ENCODE peak calls at places on chromosomes 13 and 19, in five cellular contexts. One of them, this sample, is unnamed. For H3K4me1, the result is how much of the 10 kb centered on the place peaks cover.

GRCh38 chr13:20814224-20814910 is 40.6 kb upstream of the EEF1AKMT1 start:
- DNase-seq in pancreas: peak
- DNase-seq in adrenal gland: peak
- DNase-seq in stomach: peak
- DNase-seq in keratinocyte: no peak
- DNase-seq in this sample: peak

GRCh38 chr19:2415281-2415972 is 12.0 kb downstream of the TIMM13 start:
- DNase-seq in pancreas: no peak
- DNase-seq in adrenal gland: no peak
- DNase-seq in stomach: no peak
- DNase-seq in keratinocyte: no peak
- DNase-seq in this sample: no peak

GRCh38 chr13:29908411-29908810 is 58.0 kb upstream of the UBL3 start:
- DNase-seq in pancreas: no peak
- DNase-seq in adrenal gland: no peak
- DNase-seq in stomach: no peak
- DNase-seq in keratinocyte: no peak
- DNase-seq in this sample: no peak

GRCh38 chr13:49298903-49299605 is 51.3 kb downstream of the CDADC1 start:
- DNase-seq in pancreas: no peak
- DNase-seq in adrenal gland: no peak
- DNase-seq in stomach: no peak
- DNase-seq in keratinocyte: no peak
- DNase-seq in this sample: peak

GRCh38 chr19:52453324-52454094 is at the start of gene ZNF578:
- DNase-seq in pancreas: peak
- DNase-seq in adrenal gland: peak
- DNase-seq in stomach: peak
- DNase-seq in keratinocyte: no peak
- DNase-seq in this sample: peak

GRCh38 chr13:24997367-24997967 is 98.5 kb upstream of the PABPC3 start:
- DNase-seq in pancreas: no peak
- DNase-seq in adrenal gland: peak
- DNase-seq in stomach: no peak
- DNase-seq in keratinocyte: no peak
- DNase-seq in this sample: no peak

GRCh38 chr13:36438594-36439483 is 6.5 kb downstream of the CCNA1 start:
- DNase-seq in pancreas: no peak
- DNase-seq in adrenal gland: no peak
- DNase-seq in stomach: no peak
- DNase-seq in keratinocyte: no peak
- DNase-seq in this sample: no peak

GRCh38 chr19:57887195-57887941 is 1.5 kb downstream of the ZNF814 start:
- DNase-seq in pancreas: no peak
- DNase-seq in adrenal gland: peak
- DNase-seq in stomach: no peak
- DNase-seq in keratinocyte: no peak
- DNase-seq in this sample: peak

GRCh38 chr13:112895521-112896465 is 73.2 kb upstream of the MCF2L start:
- DNase-seq in pancreas: no peak
- DNase-seq in adrenal gland: no peak
- DNase-seq in stomach: no peak
- DNase-seq in keratinocyte: no peak
- DNase-seq in this sample: no peak

GRCh38 chr13:99033814-99034213 is 56.0 kb upstream of the DOCK9 start:
- DNase-seq in pancreas: no peak
- DNase-seq in adrenal gland: no peak
- DNase-seq in stomach: no peak
- DNase-seq in keratinocyte: no peak
- DNase-seq in this sample: no peak

GRCh38 chr13:45522571-45522970 is 57.8 kb downstream of the COG3 start:
- DNase-seq in pancreas: no peak
- DNase-seq in adrenal gland: no peak
- DNase-seq in stomach: no peak
- DNase-seq in keratinocyte: no peak
- DNase-seq in this sample: no peak

GRCh38 chr19:50500060-50500752 is 10.8 kb downstream of the JOSD2 start:
- DNase-seq in pancreas: no peak
- DNase-seq in adrenal gland: no peak
- DNase-seq in stomach: no peak
- DNase-seq in keratinocyte: no peak
- DNase-seq in this sample: no peak

GRCh38 chr19:13958043-13958442 is 5.7 kb downstream of the DCAF15 start:
- DNase-seq in pancreas: no peak
- DNase-seq in adrenal gland: no peak
- DNase-seq in stomach: no peak
- DNase-seq in keratinocyte: no peak
- DNase-seq in this sample: no peak

GRCh38 chr19:17505218-17505617 is 6.2 kb upstream of the PGLS start:
- DNase-seq in pancreas: no peak
- DNase-seq in adrenal gland: no peak
- DNase-seq in stomach: no peak
- DNase-seq in keratinocyte: no peak
- DNase-seq in this sample: no peak

GRCh38 chr13:31014461-31014860 is 82.0 kb downstream of the TEX26 start:
- DNase-seq in pancreas: no peak
- DNase-seq in adrenal gland: no peak
- DNase-seq in stomach: no peak
- DNase-seq in keratinocyte: no peak
- DNase-seq in this sample: no peak

GRCh38 chr13:34942732-34943674 is 933 bp downstream of the NBEA start:
- DNase-seq in pancreas: peak
- DNase-seq in adrenal gland: peak
- DNase-seq in stomach: peak
- DNase-seq in keratinocyte: no peak
- DNase-seq in this sample: peak

GRCh38 chr13:105925496-105925895 is 610.0 kb downstream of the EFNB2 start:
- DNase-seq in pancreas: no peak
- DNase-seq in adrenal gland: no peak
- DNase-seq in stomach: no peak
- DNase-seq in keratinocyte: peak
- DNase-seq in this sample: no peak

GRCh38 chr13:40637644-40638043 is 28.8 kb downstream of the FOXO1 start:
- DNase-seq in pancreas: no peak
- DNase-seq in adrenal gland: no peak
- DNase-seq in stomach: peak
- DNase-seq in keratinocyte: no peak
- DNase-seq in this sample: no peak

GRCh38 chr19:48043675-48044258 is at the start of gene CABP5:
- DNase-seq in pancreas: no peak
- DNase-seq in adrenal gland: no peak
- DNase-seq in stomach: no peak
- DNase-seq in keratinocyte: no peak
- DNase-seq in this sample: no peak

GRCh38 chr19:53595510-53595867 is 36.3 kb upstream of the DPRX start:
- DNase-seq in pancreas: no peak
- DNase-seq in adrenal gland: no peak
- DNase-seq in stomach: no peak
- DNase-seq in keratinocyte: no peak
- DNase-seq in this sample: no peak

GRCh38 chr19:45179063-45179847 is 671 bp downstream of the BLOC1S3 start:
- DNase-seq in pancreas: peak
- DNase-seq in adrenal gland: peak
- DNase-seq in stomach: peak
- DNase-seq in keratinocyte: no peak
- DNase-seq in this sample: peak

GRCh38 chr13:91036886-91037285 is 310.6 kb upstream of the MIR17HG start:
- DNase-seq in pancreas: no peak
- DNase-seq in adrenal gland: no peak
- DNase-seq in stomach: no peak
- DNase-seq in keratinocyte: no peak
- DNase-seq in this sample: no peak

GRCh38 chr13:75864718-75865117 is 228.6 kb downstream of the LMO7 start:
- DNase-seq in pancreas: no peak
- DNase-seq in adrenal gland: no peak
- DNase-seq in stomach: no peak
- DNase-seq in keratinocyte: no peak
- DNase-seq in this sample: no peak

GRCh38 chr19:47608908-47609879 is at the start of gene BICRA:
- DNase-seq in pancreas: peak
- DNase-seq in adrenal gland: peak
- DNase-seq in stomach: peak
- DNase-seq in keratinocyte: no peak
- DNase-seq in this sample: peak

GRCh38 chr19:30446844-30447243 is 74.7 kb downstream of the ZNF536 start:
- DNase-seq in pancreas: no peak
- DNase-seq in adrenal gland: no peak
- DNase-seq in stomach: no peak
- DNase-seq in keratinocyte: no peak
- DNase-seq in this sample: no peak

GRCh38 chr19:39160523-39160861 is 34.9 kb downstream of the PAK4 start:
- DNase-seq in pancreas: peak
- DNase-seq in adrenal gland: peak
- DNase-seq in stomach: peak
- DNase-seq in keratinocyte: no peak
- DNase-seq in this sample: no peak

GRCh38 chr13:30796132-30796832 is 60.9 kb downstream of the ALOX5AP start:
- DNase-seq in pancreas: no peak
- DNase-seq in adrenal gland: peak
- DNase-seq in stomach: no peak
- DNase-seq in keratinocyte: no peak
- DNase-seq in this sample: peak

GRCh38 chr19:3782903-3783302 is 3.3 kb downstream of the MATK start:
- DNase-seq in pancreas: no peak
- DNase-seq in adrenal gland: no peak
- DNase-seq in stomach: no peak
- DNase-seq in keratinocyte: no peak
- DNase-seq in this sample: no peak

GRCh38 chr19:3782330-3782729 is 3.9 kb downstream of the MATK start:
- DNase-seq in pancreas: no peak
- DNase-seq in adrenal gland: no peak
- DNase-seq in stomach: no peak
- DNase-seq in keratinocyte: no peak
- DNase-seq in this sample: no peak

GRCh38 chr19:3784607-3785463 is 1.3 kb downstream of the MATK start:
- DNase-seq in pancreas: no peak
- DNase-seq in adrenal gland: no peak
- DNase-seq in stomach: no peak
- DNase-seq in keratinocyte: no peak
- DNase-seq in this sample: no peak

GRCh38 chr19:3785464-3785937 is 680 bp downstream of the MATK start:
- DNase-seq in pancreas: no peak
- DNase-seq in adrenal gland: no peak
- DNase-seq in stomach: no peak
- DNase-seq in keratinocyte: no peak
- DNase-seq in this sample: no peak

DNA sequence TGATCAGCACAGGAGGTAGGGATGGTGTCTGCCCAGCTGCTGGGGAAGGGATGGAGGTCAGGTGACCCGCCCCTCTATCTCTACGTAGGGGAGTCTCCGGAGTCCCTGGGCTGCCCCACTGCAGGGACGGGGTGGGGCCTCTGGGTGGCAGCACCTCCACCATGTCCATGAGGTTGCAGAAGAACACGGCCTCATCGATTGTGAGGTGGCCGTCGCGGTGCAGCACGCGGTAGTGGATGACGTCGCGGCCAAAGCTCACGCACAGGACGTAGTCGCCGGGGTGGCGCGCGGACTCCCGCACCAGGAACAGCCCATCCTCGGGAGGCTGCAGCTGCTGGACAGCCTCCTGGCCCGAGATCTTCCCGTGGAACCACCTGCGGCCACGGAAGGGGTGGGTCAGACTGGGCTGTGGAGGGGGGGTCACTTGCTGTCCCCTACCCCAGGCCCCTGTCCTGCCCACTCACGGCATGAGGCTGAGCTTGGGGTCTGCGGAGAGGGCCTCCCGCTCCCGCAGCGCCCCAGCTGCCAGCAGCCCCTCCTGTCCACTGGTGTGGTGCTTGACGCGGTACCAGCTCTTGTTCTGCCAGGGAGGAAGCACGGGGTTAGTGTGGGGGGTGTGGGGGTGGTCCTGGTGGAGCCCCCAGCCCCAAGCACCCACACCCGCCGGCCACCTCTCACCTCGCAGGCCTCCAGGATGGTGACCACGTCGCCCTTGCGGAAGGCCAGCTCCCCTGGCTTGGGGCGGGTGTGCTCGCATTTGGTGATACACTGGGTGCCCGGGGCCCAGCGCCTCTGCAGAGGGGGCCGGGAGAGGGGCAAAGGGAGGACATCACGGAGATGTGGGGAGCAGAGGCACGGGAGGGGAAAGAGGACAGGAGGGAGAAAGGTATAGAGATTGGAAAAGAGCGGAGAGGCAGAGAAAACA is 2.3 kb downstream of the MATK start:
- DNase-seq in pancreas: no peak
- DNase-seq in adrenal gland: no peak
- DNase-seq in stomach: no peak
- DNase-seq in keratinocyte: no peak
- DNase-seq in this sample: no peak
- TF ChIP-seq CTCF in pancreas: no peak
- TF ChIP-seq CTCF in adrenal gland: peak
- TF ChIP-seq CTCF in stomach: no peak
- TF ChIP-seq CTCF in keratinocyte: peak
- TF ChIP-seq CTCF in this sample: no peak

GRCh38 chr13:28338202-28338601 is 156.7 kb downstream of the FLT1 start:
- DNase-seq in pancreas: no peak
- DNase-seq in adrenal gland: no peak
- DNase-seq in stomach: no peak
- DNase-seq in keratinocyte: no peak
- DNase-seq in this sample: no peak
- H3K4me1 ChIP-seq in pancreas: under half
- H3K4me1 ChIP-seq in adrenal gland: under half
- H3K4me1 ChIP-seq in stomach: under half
- H3K4me1 ChIP-seq in keratinocyte: under half
- H3K4me1 ChIP-seq in this sample: under half

GRCh38 chr19:1111641-1112253 is 8.0 kb downstream of the GPX4 start:
- DNase-seq in pancreas: no peak
- DNase-seq in adrenal gland: no peak
- DNase-seq in stomach: no peak
- DNase-seq in keratinocyte: no peak
- DNase-seq in this sample: no peak
- H3K27ac ChIP-seq in pancreas: no peak
- H3K27ac ChIP-seq in adrenal gland: peak
- H3K27ac ChIP-seq in stomach: peak
- H3K27ac ChIP-seq in keratinocyte: no peak
- H3K27ac ChIP-seq in this sample: no peak

GRCh38 chr13:109207618-109208017 is 578.2 kb downstream of the MYO16 start:
- DNase-seq in pancreas: no peak
- DNase-seq in adrenal gland: no peak
- DNase-seq in stomach: no peak
- DNase-seq in keratinocyte: no peak
- DNase-seq in this sample: no peak
- TF ChIP-seq CTCF in pancreas: no peak
- TF ChIP-seq CTCF in adrenal gland: no peak
- TF ChIP-seq CTCF in stomach: no peak
- TF ChIP-seq CTCF in keratinocyte: no peak
- TF ChIP-seq CTCF in this sample: no peak